ENCODE peak calls at places on chromosomes 2 and 18, in four cellular contexts. C is HCT116, Y is GM12878, X is H1. H is an unnamed sample.

GRCh38 chr2:197011777-197012641 is 85.5 kb upstream of the PGAP1 start:
- DNase-seq in X (no peak), Y (no peak), C (peak; percentile 42), H (peak; percentile 19)

GRCh38 chr2:142940606-142941223 is 63.3 kb downstream of the KYNU start:
- DNase-seq in Y (no peak), C (no peak), X (no peak), H (no peak)

GRCh38 chr2:128313076-128313836 is 5.4 kb downstream of the HS6ST1 start:
- DNase-seq in C (peak; percentile 18), Y (no peak), X (peak; percentile 47), H (no peak)

GRCh38 chr2:3610415-3610814 is 15.5 kb downstream of the COLEC11 start:
- DNase-seq in Y (no peak), C (no peak), X (no peak), H (no peak)

GRCh38 chr18:75252136-75252535 is 41.5 kb downstream of the TSHZ1 start:
- DNase-seq in Y (no peak), C (no peak), X (no peak), H (no peak)

GRCh38 chr2:129797489-129798300 is 181.8 kb upstream of the RAB6C start:
- DNase-seq in X (no peak), Y (no peak), C (no peak), H (no peak)

GRCh38 chr2:138009622-138010021 is 45.3 kb downstream of the HNMT start:
- DNase-seq in X (no peak), C (no peak), Y (no peak), H (no peak)

GRCh38 chr2:153819501-153819900 is 52.2 kb upstream of the GALNT13 start:
- DNase-seq in Y (no peak), C (no peak), X (no peak), H (no peak)

GRCh38 chr2:188326669-188327301 is 35.1 kb downstream of the GULP1 start:
- DNase-seq in C (no peak), Y (no peak), X (no peak), H (peak; percentile 56)

GRCh38 chr2:18599509-18600254 is 10.3 kb upstream of the NT5C1B start:
- DNase-seq in Y (no peak), C (no peak), X (no peak), H (no peak)

GRCh38 chr2:222424281-222424728 is at the start of gene SGPP2:
- DNase-seq in C (no peak), Y (no peak), X (peak; percentile 76), H (no peak)

GRCh38 chr2:127685410-127686110 is 10.2 kb upstream of the LIMS2 start:
- DNase-seq in X (no peak), C (no peak), Y (no peak), H (peak; percentile 3)

GRCh38 chr2:219369447-219369861 is 18.3 kb downstream of the DNPEP start:
- DNase-seq in Y (no peak), X (no peak), C (no peak), H (no peak)

GRCh38 chr2:196718796-196719564 is 79.5 kb downstream of the CCDC150 start:
- DNase-seq in Y (no peak), X (peak; percentile 45), C (no peak), H (peak; percentile 59)

GRCh38 chr2:238988752-238989151 is 140.9 kb downstream of the TWIST2 start:
- DNase-seq in X (no peak), Y (no peak), C (no peak), H (no peak)

GRCh38 chr2:217919781-217920351 is 82.9 kb downstream of the TNS1 start:
- DNase-seq in Y (no peak), C (no peak), X (no peak), H (no peak)

GRCh38 chr2:117199511-117199910 is 615.0 kb upstream of the DDX18 start:
- DNase-seq in Y (no peak), X (no peak), C (no peak), H (no peak)

GRCh38 chr2:216149741-216150140 is 40.6 kb downstream of the XRCC5 start:
- DNase-seq in X (no peak), C (no peak), Y (no peak), H (no peak)

GRCh38 chr2:8148260-8148880 is 533.5 kb upstream of the ID2 start:
- DNase-seq in C (peak; percentile 6), Y (no peak), X (no peak), H (no peak)

GRCh38 chr2:199503148-199503547 is 45.4 kb upstream of the SATB2 start:
- DNase-seq in C (no peak), Y (no peak), X (no peak), H (no peak)

GRCh38 chr18:49612515-49613033 is 50.7 kb downstream of the LIPG start:
- DNase-seq in C (no peak), Y (peak; percentile 38), X (peak; percentile 56), H (no peak)

GRCh38 chr2:222842517-222843174 is 18.2 kb upstream of the ACSL3 start:
- DNase-seq in Y (no peak), X (no peak), C (no peak), H (no peak)

GRCh38 chr2:145484443-145485086 is 964.6 kb upstream of the ZEB2 start:
- DNase-seq in C (peak; percentile 69), Y (no peak), X (no peak), H (peak; percentile 10)

GRCh38 chr2:8234253-8234652 is 447.6 kb upstream of the ID2 start:
- DNase-seq in Y (no peak), C (no peak), X (no peak), H (no peak)

GRCh38 chr2:28224648-28225471 is 167.8 kb upstream of the FOSL2 start:
- DNase-seq in X (no peak), C (no peak), Y (no peak), H (no peak)

GRCh38 chr18:46366977-46367376 is 262.8 kb downstream of the HAUS1 start:
- DNase-seq in C (no peak), Y (no peak), X (no peak), H (no peak)

GRCh38 chr2:224220581-224221255 is 181.2 kb downstream of the FAM124B start:
- DNase-seq in Y (no peak), X (no peak), C (no peak), H (no peak)

GRCh38 chr2:139409212-139409611 is 629.0 kb upstream of the NXPH2 start:
- DNase-seq in C (no peak), X (no peak), Y (no peak), H (no peak)

GRCh38 chr2:29530281-29530680 is 391.1 kb downstream of the ALK start:
- DNase-seq in Y (no peak), C (no peak), X (no peak), H (no peak)

GRCh38 chr18:3616142-3616541 is 166.2 kb downstream of the TGIF1 start:
- DNase-seq in X (no peak), Y (no peak), C (no peak), H (no peak)

GRCh38 chr2:102698369-102699111 is 63.3 kb upstream of the TMEM182 start:
- DNase-seq in C (no peak), X (no peak), Y (no peak), H (peak; percentile 57)

GRCh38 chr18:10422731-10423130 is 31.7 kb upstream of the APCDD1 start:
- DNase-seq in Y (no peak), C (no peak), X (no peak), H (no peak)

GRCh38 chr18:10419420-10420103 is 34.9 kb upstream of the APCDD1 start:
- DNase-seq in Y (no peak), X (no peak), C (no peak), H (peak; percentile 56)

GRCh38 chr18:10420561-10421352 is 33.7 kb upstream of the APCDD1 start:
- DNase-seq in C (no peak), Y (no peak), X (no peak), H (no peak)

GRCh38 chr18:10424576-10425314 is 29.7 kb upstream of the APCDD1 start:
- DNase-seq in X (no peak), Y (no peak), C (no peak), H (no peak)

GRCh38 chr18:10421859-10422258 is 32.6 kb upstream of the APCDD1 start:
- DNase-seq in Y (no peak), X (no peak), C (no peak), H (no peak)
- TF ChIP-seq EGR1 in Y (no peak), X (no peak), C (no peak), H (no peak)

GRCh38 chr2:235689427-235689853 is 195.6 kb downstream of the AGAP1 start:
- DNase-seq in X (no peak), Y (no peak), C (no peak), H (no peak)
- TF ChIP-seq EGR1 in X (no peak), Y (no peak), C (no peak), H (no peak)

GRCh38 chr18:24370120-24370519 is 27.5 kb downstream of the OSBPL1A start:
- DNase-seq in C (no peak), X (peak; percentile 31), Y (no peak), H (no peak)
- TF ChIP-seq EGR1 in C (no peak), X (no peak), Y (no peak), H (no peak)

DNA sequence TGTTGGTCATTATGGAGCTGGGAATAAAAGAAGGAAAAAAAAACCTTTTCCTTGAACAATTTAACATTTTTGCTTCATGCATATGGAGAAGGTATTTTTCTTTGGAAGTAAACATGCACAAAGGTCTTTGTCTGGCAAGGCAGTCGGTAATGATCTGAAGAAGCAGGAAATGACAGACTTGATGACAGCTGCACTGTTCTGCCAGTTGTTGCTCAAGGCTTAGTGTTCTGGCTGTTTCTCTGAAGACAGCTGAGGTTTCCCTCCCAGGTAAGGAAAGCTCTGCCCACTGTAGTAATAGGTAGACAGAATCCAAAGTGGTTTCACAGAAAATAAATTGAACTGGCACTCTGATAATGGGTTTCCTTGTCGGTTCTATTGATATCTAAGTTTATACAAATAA is 308.4 kb upstream of the GCFC2 start:
- DNase-seq in C (no peak), X (no peak), Y (no peak), H (no peak)
- TF ChIP-seq EGR1 in C (no peak), X (no peak), Y (no peak), H (no peak)

DNA sequence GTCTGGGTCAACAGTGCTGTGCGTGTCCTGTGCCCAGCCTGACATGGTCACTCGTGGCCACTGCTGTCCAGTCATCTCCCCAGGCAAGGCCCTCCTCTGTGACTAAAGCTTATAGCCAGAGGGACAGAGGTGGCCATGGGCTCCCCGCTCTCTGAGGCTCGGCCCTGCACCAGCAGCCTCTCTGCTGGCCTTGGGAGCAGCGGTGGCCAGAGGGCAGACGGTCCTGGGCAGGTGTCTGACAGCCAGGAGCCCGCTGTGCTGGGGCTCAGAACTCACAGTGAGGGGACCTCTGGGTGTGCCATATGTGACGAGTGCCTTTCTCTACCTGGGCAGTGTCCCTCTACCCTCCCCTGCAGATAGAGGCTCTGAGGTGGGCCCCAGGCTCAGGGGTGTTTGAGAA is 98.7 kb downstream of the FAM210A start:
- DNase-seq in C (no peak), Y (no peak), X (no peak), H (no peak)
- TF ChIP-seq EGR1 in C (no peak), Y (no peak), X (no peak), H (no peak)

GRCh38 chr2:225932741-225933413 is 533.4 kb downstream of the NYAP2 start:
- DNase-seq in Y (no peak), C (no peak), X (no peak), H (no peak)

DNA sequence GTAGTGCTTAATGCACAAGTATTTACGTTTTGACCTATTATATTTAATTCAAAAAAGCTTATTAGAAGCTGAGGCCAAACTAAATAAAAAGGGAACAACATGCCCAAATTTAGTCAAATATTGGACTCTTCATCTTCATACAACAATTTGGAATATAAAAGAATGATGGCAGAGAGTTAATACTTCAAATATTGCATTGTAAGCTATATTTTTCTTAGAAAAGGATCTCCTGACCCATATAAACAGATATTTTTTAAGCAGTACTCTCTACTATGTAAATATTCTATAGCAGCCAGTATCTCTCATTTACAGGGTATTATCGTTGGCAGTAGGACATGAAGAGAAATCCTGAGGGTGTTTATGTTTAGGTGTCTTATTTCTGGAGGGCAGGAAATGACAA is 531.2 kb downstream of the NYAP2 start:
- DNase-seq in C (no peak), X (no peak), Y (no peak), H (no peak)
- TF ChIP-seq EGR1 in C (no peak), X (no peak), Y (no peak), H (no peak)

GRCh38 chr2:113892004-113892740 is 2.3 kb downstream of the ACTR3 start:
- DNase-seq in X (no peak), Y (no peak), C (no peak), H (no peak)
- TF ChIP-seq EGR1 in X (no peak), Y (no peak), C (no peak), H (no peak)

H was measured in K562.